ENCODE peak calls at places on chromosomes 12 and 14, in seven cellular contexts. F is heart right ventricle, X is fibroblast of the aortic adventitia, E is T-cell, M is GM20000, Q is dermis microvascular lymphatic vessel endothelial cell, D is activated gamma-delta T cell treated with Interleukin-2 at 50 U/mL for 16 hours. C is an unnamed sample.

GRCh38 chr12:40907115-40907521 is 214.9 kb downstream of the CNTN1 start:
- DNase-seq in M (peak), Q (no peak), E (no peak), X (no peak), D (no peak), F (no peak), C (no peak)

GRCh38 chr14:52918486-52918885 is 32.4 kb downstream of the FERMT2 start:
- DNase-seq in D (peak), X (peak), F (no peak), Q (peak), E (peak), M (peak), C (no peak)

GRCh38 chr12:48183876-48184548 is 568 bp downstream of the CCDC184 start:
- DNase-seq in E (no peak), F (no peak), Q (no peak), D (no peak), M (no peak), X (no peak), C (no peak)

GRCh38 chr12:40198601-40199000 is 26.2 kb upstream of the LRRK2 start:
- DNase-seq in E (no peak), D (no peak), F (no peak), Q (no peak), M (no peak), X (no peak), C (no peak)

GRCh38 chr12:117853600-117853999 is 115.2 kb downstream of the KSR2 start:
- DNase-seq in E (no peak), M (no peak), Q (no peak), F (no peak), D (no peak), X (no peak), C (no peak)

GRCh38 chr12:13103391-13104033 is at the start of gene GSG1:
- DNase-seq in D (no peak), F (no peak), Q (no peak), M (no peak), X (peak), E (no peak), C (no peak)

GRCh38 chr12:19740472-19741131 is 301.3 kb downstream of the AEBP2 start:
- DNase-seq in M (no peak), X (no peak), F (no peak), D (no peak), E (no peak), Q (no peak), C (no peak)

GRCh38 chr14:102293784-102294183 is 11.2 kb downstream of the MOK start:
- DNase-seq in X (peak), F (no peak), E (no peak), M (no peak), Q (no peak), D (no peak), C (no peak)

GRCh38 chr12:104190151-104190550 is 25.4 kb upstream of the TXNRD1 start:
- DNase-seq in M (no peak), X (peak), Q (no peak), F (no peak), D (no peak), E (no peak), C (no peak)

GRCh38 chr12:122021193-122021821 is 377 bp upstream of the BCL7A start:
- DNase-seq in D (no peak), F (no peak), Q (peak), M (no peak), E (no peak), X (no peak), C (peak)

GRCh38 chr12:11906284-11906935 is 164.3 kb upstream of the BCL2L14 start:
- DNase-seq in Q (no peak), E (no peak), D (no peak), M (no peak), X (peak), F (no peak), C (no peak)

GRCh38 chr12:89370850-89371249 is 18.5 kb upstream of the DUSP6 start:
- DNase-seq in F (no peak), D (no peak), X (peak), Q (peak), E (no peak), M (no peak), C (no peak)

GRCh38 chr14:51145246-51145645 is 50.3 kb upstream of the TRIM9 start:
- DNase-seq in E (no peak), Q (no peak), X (peak), F (no peak), D (no peak), M (no peak), C (no peak)

GRCh38 chr12:48882325-48882687 is 16.6 kb upstream of the RND1 start:
- DNase-seq in F (peak), M (no peak), D (no peak), Q (peak), E (no peak), X (peak), C (no peak)